ENCODE peak calls at places on chromosomes 2 and 18, in four cellular contexts. D is HFFc6, C is MCF 10A, I is dorsolateral prefrontal cortex. S is an unnamed sample.

GRCh38 chr2:156649596-156649995 is 213.4 kb downstream of the GPD2 start:
- DNase-seq in D (no peak), I (no peak), C (peak), S (no peak)

GRCh38 chr2:54370405-54371104 is 85.6 kb upstream of the SPTBN1 start:
- DNase-seq in D (no peak), I (no peak), C (no peak), S (no peak)

GRCh38 chr2:162174778-162175177 is 22.7 kb upstream of the GCG start:
- DNase-seq in I (no peak), D (no peak), C (no peak), S (no peak)

GRCh38 chr2:84701880-84702279 is 179.0 kb downstream of the TRABD2A start:
- DNase-seq in C (peak), I (no peak), D (peak), S (no peak)

GRCh38 chr2:100903534-100904258 is 83.8 kb downstream of the NPAS2 start:
- DNase-seq in C (peak), D (no peak), I (no peak), S (no peak)

GRCh38 chr2:84938194-84938879 is 32.6 kb upstream of the KCMF1 start:
- DNase-seq in I (no peak), D (no peak), C (no peak), S (no peak)

GRCh38 chr18:10085405-10085804 is 171.6 kb downstream of the VAPA start:
- DNase-seq in I (no peak), D (no peak), C (no peak), S (no peak)

GRCh38 chr2:120762341-120763061 is 26.8 kb downstream of the GLI2 start:
- DNase-seq in I (peak), C (no peak), D (no peak), S (no peak)

GRCh38 chr2:62180960-62181359 is 15.0 kb upstream of the B3GNT2 start:
- DNase-seq in D (no peak), I (no peak), C (no peak), S (no peak)

GRCh38 chr2:152508446-152508845 is 173.5 kb downstream of the FMNL2 start:
- DNase-seq in I (no peak), D (no peak), C (peak), S (no peak)

GRCh38 chr2:181070119-181070833 is 89.9 kb downstream of the UBE2E3 start:
- DNase-seq in I (no peak), D (peak), C (peak), S (no peak)

GRCh38 chr2:9315280-9315847 is 108.0 kb downstream of the ITGB1BP1 start:
- DNase-seq in I (no peak), D (no peak), C (peak), S (no peak)

GRCh38 chr2:241813080-241813805 is 4.2 kb downstream of the NEU4 start:
- DNase-seq in I (peak), C (no peak), D (no peak), S (no peak)

GRCh38 chr2:148021059-148021985 is at the start of gene MBD5:
- DNase-seq in D (peak), C (peak), I (peak), S (no peak)

GRCh38 chr2:217365656-217366055 is 505.8 kb upstream of the TNP1 start:
- DNase-seq in D (no peak), C (no peak), I (no peak), S (no peak)

GRCh38 chr2:235860846-235861245 is 307.3 kb downstream of the GBX2 start:
- DNase-seq in I (no peak), D (no peak), C (no peak), S (no peak)

GRCh38 chr2:127371037-127371436 is 16.7 kb downstream of the MAP3K2 start:
- DNase-seq in C (no peak), I (no peak), D (no peak), S (no peak)

GRCh38 chr18:23662309-23663263 is at the start of gene ANKRD29:
- DNase-seq in C (peak), I (peak), D (no peak), S (peak)

GRCh38 chr2:12931211-12931844 is 214.6 kb downstream of the TRIB2 start:
- DNase-seq in I (no peak), D (peak), C (peak), S (no peak)

GRCh38 chr2:132721938-132722337 is 51.9 kb upstream of the LYPD1 start:
- DNase-seq in D (no peak), C (peak), I (no peak), S (no peak)

GRCh38 chr2:50694798-50695197 is 337.1 kb downstream of the NRXN1 start:
- DNase-seq in I (no peak), D (no peak), C (no peak), S (no peak)

GRCh38 chr18:54828986-54829385 is 709 bp downstream of the RAB27B start:
- DNase-seq in D (no peak), I (no peak), C (peak), S (no peak)

GRCh38 chr18:58242435-58242834 is 198.4 kb downstream of the NEDD4L start:
- DNase-seq in C (no peak), I (no peak), D (no peak), S (no peak)

GRCh38 chr2:161625314-161625919 is 1.2 kb downstream of the SLC4A10 start:
- DNase-seq in I (peak), C (no peak), D (no peak), S (no peak)

GRCh38 chr2:207831569-207832248 is 62.0 kb upstream of the FZD5 start:
- DNase-seq in C (no peak), I (no peak), D (no peak), S (no peak)

GRCh38 chr2:179991344-179991743 is 15.8 kb downstream of the CWC22 start:
- DNase-seq in D (no peak), C (peak), I (no peak), S (no peak)

GRCh38 chr2:218876562-218877219 is 4.0 kb upstream of the WNT10A start:
- DNase-seq in D (peak), C (peak), I (peak), S (peak)

GRCh38 chr2:21029519-21029918 is 14.4 kb downstream of the APOB start:
- DNase-seq in D (no peak), C (no peak), I (no peak), S (no peak)

GRCh38 chr2:101752708-101753107 is 55.2 kb downstream of the MAP4K4 start:
- DNase-seq in I (peak), D (no peak), C (no peak), S (no peak)

DNA sequence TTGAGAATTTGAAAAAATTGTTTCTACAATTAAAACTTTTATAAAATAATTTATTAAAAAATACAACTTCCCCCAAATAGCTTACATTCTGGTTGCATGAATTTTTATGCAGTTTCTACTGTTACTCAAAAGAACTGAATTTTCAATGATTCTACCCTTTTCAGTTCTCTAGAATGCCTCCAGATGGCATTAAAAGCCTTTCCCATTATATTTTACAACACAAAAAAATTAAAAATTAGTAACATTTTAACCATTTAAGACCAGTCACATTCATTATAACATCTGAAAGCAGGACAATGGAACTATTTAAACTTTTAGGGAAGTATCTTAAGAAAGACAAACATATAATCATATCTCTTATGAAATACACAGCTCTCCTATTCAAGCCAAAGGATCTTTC is 236.0 kb upstream of the REV1 start:
- DNase-seq in I (no peak), D (no peak), C (no peak), S (no peak)
- TF ChIP-seq CTCF in I (peak), D (peak), C (peak), S (no peak)

GRCh38 chr2:157747695-157748370 is 119.2 kb upstream of the ACVR1C start:
- DNase-seq in D (peak), C (no peak), I (no peak), S (no peak)

GRCh38 chr2:157749684-157750083 is 121.0 kb upstream of the ACVR1C start:
- DNase-seq in C (no peak), I (no peak), D (no peak), S (no peak)

GRCh38 chr2:157748371-157749132 is 119.9 kb upstream of the ACVR1C start:
- DNase-seq in I (no peak), C (no peak), D (peak), S (no peak)

GRCh38 chr2:157747280-157747679 is 118.6 kb upstream of the ACVR1C start:
- DNase-seq in D (no peak), I (no peak), C (no peak), S (no peak)

DNA sequence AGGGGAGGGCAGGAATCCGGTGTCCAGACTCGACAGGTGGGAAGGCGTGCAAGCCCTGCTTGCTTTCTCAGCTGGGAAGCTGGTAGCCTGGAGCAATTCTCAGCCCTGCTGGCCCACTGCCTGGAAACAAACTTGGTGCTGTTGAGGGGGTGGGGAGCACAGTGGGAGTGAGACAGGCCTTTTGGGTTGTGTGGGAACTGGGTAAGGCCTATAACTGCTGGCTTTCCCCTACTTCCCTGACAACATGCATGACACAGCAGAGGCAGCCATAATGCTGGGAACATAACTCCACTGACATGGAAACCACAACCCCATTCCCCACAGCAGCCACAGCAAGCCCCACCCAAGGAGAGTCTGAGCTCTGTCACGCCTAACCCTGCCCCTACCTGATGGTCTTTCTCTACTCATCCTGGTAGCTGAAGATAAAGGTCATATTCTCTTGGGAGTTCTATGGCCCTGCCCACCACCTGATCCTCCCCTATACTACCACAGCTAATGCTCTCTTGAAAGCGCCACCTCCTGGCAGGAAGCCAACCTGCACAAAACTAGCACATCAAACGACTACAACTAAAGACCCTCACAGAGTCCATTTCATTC is 122.9 kb upstream of the ACVR1C start:
- DNase-seq in D (no peak), I (no peak), C (peak), S (no peak)
- TF ChIP-seq CTCF in D (peak), I (no peak), C (peak), S (no peak)

GRCh38 chr2:159204381-159204780 is 82.1 kb downstream of the WDSUB1 start:
- DNase-seq in C (no peak), D (no peak), I (no peak), S (no peak)

GRCh38 chr2:159201321-159202063 is 85.0 kb downstream of the WDSUB1 start:
- DNase-seq in D (peak), C (no peak), I (no peak), S (no peak)

GRCh38 chr2:159200498-159200897 is 86.0 kb downstream of the WDSUB1 start:
- DNase-seq in C (no peak), D (peak), I (no peak), S (no peak)

GRCh38 chr2:159199751-159200465 is 86.6 kb downstream of the WDSUB1 start:
- DNase-seq in C (no peak), D (no peak), I (no peak), S (no peak)

DNA sequence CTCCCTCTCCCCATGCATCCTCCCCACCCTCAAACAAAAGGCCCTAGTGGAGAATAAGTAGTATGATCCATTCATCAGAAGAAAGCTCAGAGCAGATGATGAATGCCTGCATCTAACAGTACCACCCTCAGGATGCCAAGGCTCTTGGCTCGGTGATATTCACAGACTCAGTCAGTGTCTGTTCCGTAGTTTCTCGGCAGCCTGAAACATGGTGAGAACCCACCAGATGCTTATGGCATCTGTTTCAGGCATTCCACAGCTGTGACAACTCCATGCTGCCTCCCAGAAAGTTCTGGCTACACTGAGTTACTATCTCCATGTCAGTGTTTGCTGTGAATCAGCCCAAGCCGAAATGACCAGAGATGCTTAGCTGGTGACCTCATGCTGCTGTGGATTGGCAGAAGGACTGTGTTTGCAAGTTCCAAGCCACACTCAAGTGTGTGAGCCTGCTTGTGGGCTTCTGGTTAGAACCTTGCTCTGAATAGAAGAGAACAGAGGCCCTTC is 83.9 kb downstream of the WDSUB1 start:
- DNase-seq in I (peak), C (no peak), D (peak), S (no peak)
- TF ChIP-seq CTCF in I (peak), C (no peak), D (peak), S (no peak)

GRCh38 chr18:43789234-43790000 is 512.1 kb upstream of the SYT4 start:
- DNase-seq in I (no peak), D (no peak), C (peak), S (no peak)
- TF ChIP-seq CTCF in I (no peak), D (no peak), C (no peak), S (peak)

DNA sequence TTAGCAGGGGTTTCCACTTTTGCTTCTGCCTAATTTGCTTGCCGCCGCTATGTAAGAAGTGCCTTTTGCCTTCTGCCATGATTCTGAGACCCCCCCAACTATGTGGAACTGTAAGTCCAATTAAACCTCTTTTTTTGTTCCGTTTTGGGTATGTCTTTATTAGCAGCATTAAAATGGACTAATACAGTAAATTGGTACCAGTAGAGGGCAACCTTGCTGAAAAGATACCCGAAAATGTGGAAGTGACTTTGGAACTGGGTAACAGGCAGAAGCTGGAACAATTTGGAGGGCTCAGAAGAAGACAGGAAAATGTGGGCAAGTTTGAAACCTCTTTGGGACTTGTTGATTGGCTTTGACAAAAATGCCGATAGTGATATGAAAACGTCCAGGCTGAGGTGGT is 216.1 kb upstream of the FSIP2 start:
- DNase-seq in C (no peak), D (no peak), I (no peak), S (no peak)
- TF ChIP-seq CTCF in C (no peak), D (peak), I (no peak), S (peak)